ENCODE peak calls at places on chromosomes 2 and 18, in ten cellular contexts. O, A, F, I, U, Z, W, C, S and L are unnamed samples. For H3K4me1 and H3K9me3, the result is how much of the 10 kb centered on the place peaks cover.

GRCh38 chr18:12657849-12658829 is at the start of gene SPIRE1:
- DNase-seq in I (peak), S (peak), Z (peak), O (no peak), C (peak), W (peak), A (peak), U (peak), F (peak), L (peak)

GRCh38 chr2:203811491-203812221 is 55.9 kb upstream of the CTLA4 start:
- DNase-seq in F (peak), S (peak), I (peak), O (peak), A (peak), C (peak), W (peak), Z (peak), U (no peak), L (peak)

GRCh38 chr2:215946581-215946980 is 66.8 kb downstream of the MREG start:
- DNase-seq in C (no peak), O (no peak), A (no peak), U (no peak), Z (no peak), W (no peak), S (no peak), I (no peak), F (no peak), L (no peak)

GRCh38 chr2:135744761-135745314 is 3.2 kb downstream of the UBXN4 start:
- DNase-seq in A (peak), C (peak), Z (peak), U (peak), O (no peak), I (peak), F (peak), W (peak), S (peak), L (no peak)

GRCh38 chr2:230798769-230799399 is 65.9 kb upstream of the ITM2C start:
- DNase-seq in C (no peak), Z (peak), W (peak), I (peak), S (no peak), A (no peak), O (no peak), U (peak), F (peak), L (no peak)

GRCh38 chr2:111534816-111535803 is 348.9 kb downstream of the ANAPC1 start:
- DNase-seq in O (no peak), F (peak), U (no peak), C (no peak), S (no peak), I (peak), W (no peak), A (peak), Z (peak), L (no peak)

GRCh38 chr2:199471443-199472057 is 13.8 kb upstream of the SATB2 start:
- DNase-seq in W (no peak), U (peak), S (peak), O (no peak), Z (peak), C (peak), F (peak), A (peak), I (peak), L (peak)

GRCh38 chr2:42855221-42855970 is 63.0 kb upstream of the HAAO start:
- DNase-seq in Z (no peak), I (no peak), O (no peak), W (no peak), S (no peak), F (no peak), A (no peak), C (peak), U (no peak), L (no peak)

GRCh38 chr18:67862069-67862468 is 345.5 kb upstream of the DSEL start:
- DNase-seq in S (no peak), U (no peak), Z (no peak), O (no peak), W (no peak), A (no peak), I (peak), C (no peak), F (peak), L (no peak)

GRCh38 chr2:38470115-38470514 is 93.0 kb upstream of the ATL2 start:
- DNase-seq in W (no peak), A (no peak), U (no peak), Z (no peak), I (no peak), C (no peak), S (no peak), F (no peak), O (no peak), L (no peak)

GRCh38 chr2:148103946-148104345 is 83.1 kb downstream of the MBD5 start:
- DNase-seq in U (peak), O (no peak), F (no peak), I (no peak), Z (no peak), W (no peak), A (no peak), S (no peak), C (no peak), L (no peak)

GRCh38 chr2:85178154-85178553 is 45.0 kb downstream of the TCF7L1 start:
- DNase-seq in F (no peak), I (peak), C (no peak), W (no peak), A (no peak), Z (no peak), U (no peak), S (no peak), O (no peak), L (no peak)

GRCh38 chr2:6952116-6952515 is 34.9 kb downstream of the RNF144A start:
- DNase-seq in O (no peak), F (no peak), A (no peak), I (no peak), S (no peak), U (no peak), W (no peak), Z (no peak), C (no peak), L (no peak)

GRCh38 chr2:128315829-128316776 is 2.6 kb downstream of the HS6ST1 start:
- DNase-seq in I (peak), C (peak), S (no peak), A (peak), F (peak), O (no peak), U (peak), W (no peak), Z (no peak), L (peak)

GRCh38 chr2:65416945-65417344 is 15.5 kb downstream of the SPRED2 start:
- DNase-seq in C (no peak), O (no peak), F (no peak), W (no peak), A (no peak), S (peak), I (no peak), U (no peak), Z (no peak), L (no peak)

GRCh38 chr18:79547413-79548076 is 132.1 kb upstream of the CTDP1 start:
- DNase-seq in W (no peak), I (no peak), U (no peak), C (no peak), Z (no peak), O (no peak), F (no peak), S (no peak), A (peak), L (peak)

GRCh38 chr18:56861244-56861643 is 210.1 kb downstream of the WDR7 start:
- DNase-seq in O (no peak), S (peak), U (no peak), F (peak), W (no peak), I (no peak), A (no peak), C (no peak), Z (no peak), L (no peak)

GRCh38 chr18:8912348-8913057 is 190.0 kb upstream of the NDUFV2 start:
- DNase-seq in W (no peak), A (peak), U (no peak), S (no peak), Z (no peak), F (no peak), C (peak), I (no peak), O (no peak), L (no peak)

GRCh38 chr18:74819433-74820059 is 221.9 kb downstream of the ZNF407 start:
- DNase-seq in I (no peak), S (no peak), O (no peak), C (no peak), W (no peak), Z (no peak), F (no peak), A (no peak), U (peak), L (no peak)

GRCh38 chr2:101357386-101357785 is 29.9 kb downstream of the CREG2 start:
- DNase-seq in Z (no peak), I (peak), C (no peak), O (no peak), F (no peak), S (no peak), W (no peak), A (no peak), U (no peak), L (no peak)
- H3K4me1 ChIP-seq in Z (under half), I (under half), C (under half), O (under half), F (under half), S (under half), W (under half), A (under half), U (under half), L (under half)

GRCh38 chr2:175743020-175743419 is 259.0 kb downstream of the LNPK start:
- DNase-seq in F (peak), Z (no peak), A (no peak), S (no peak), W (no peak), U (no peak), O (no peak), C (no peak), I (no peak), L (no peak)
- H3K9me3 ChIP-seq in F (under half), Z (under half), A (under half), S (under half), W (under half), U (under half), O (under half), C (under half), I (under half), L (under half)

GRCh38 chr2:44777542-44777941 is 164.0 kb upstream of the SIX3 start:
- DNase-seq in W (no peak), O (no peak), U (no peak), S (no peak), Z (no peak), F (no peak), A (no peak), I (no peak), C (no peak), L (no peak)

GRCh38 chr2:44776924-44777480 is 164.5 kb upstream of the SIX3 start:
- DNase-seq in Z (no peak), A (no peak), C (no peak), W (no peak), F (no peak), O (no peak), I (no peak), U (no peak), S (no peak), L (no peak)

GRCh38 chr2:44779793-44780192 is 161.7 kb upstream of the SIX3 start:
- DNase-seq in Z (no peak), I (no peak), F (no peak), S (no peak), A (no peak), U (no peak), O (no peak), C (no peak), W (no peak), L (no peak)

GRCh38 chr2:44778671-44779476 is 162.6 kb upstream of the SIX3 start:
- DNase-seq in U (no peak), Z (peak), I (no peak), O (no peak), S (no peak), W (no peak), F (no peak), C (peak), A (no peak), L (no peak)

DNA sequence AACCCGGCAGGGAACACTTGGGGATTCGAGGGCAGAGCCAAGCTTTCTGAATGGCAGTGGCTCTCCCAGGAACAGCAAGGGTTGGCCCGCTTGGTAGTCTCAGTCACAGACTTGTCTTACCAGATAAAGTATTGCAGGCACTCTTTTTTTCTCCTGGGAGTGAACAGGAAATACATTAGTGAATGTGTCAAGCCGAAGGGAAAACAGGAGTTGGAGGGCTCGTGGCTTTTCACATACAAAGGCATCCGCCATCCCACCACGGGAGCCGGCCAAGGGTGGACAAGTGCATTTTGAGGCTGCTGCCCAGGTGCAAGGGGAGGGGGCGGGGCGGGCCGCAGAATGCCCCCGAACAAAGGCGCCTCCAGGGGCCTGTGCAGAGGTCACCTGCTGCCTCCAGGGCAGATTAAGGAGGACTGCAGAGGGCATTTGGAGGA is 163.3 kb upstream of the SIX3 start:
- DNase-seq in I (no peak), Z (no peak), A (no peak), S (no peak), C (peak), W (no peak), O (no peak), F (peak), U (no peak), L (no peak)
- H3K4me1 ChIP-seq in I (under half), Z (under half), A (under half), S (under half), C (under half), W (under half), O (under half), F (under half), U (under half), L (under half)

GRCh38 chr2:153589586-153589985 is 111.0 kb upstream of the RPRM start:
- DNase-seq in W (no peak), A (no peak), Z (no peak), F (no peak), C (no peak), U (no peak), I (no peak), O (no peak), S (no peak), L (no peak)

GRCh38 chr2:153584244-153584643 is 105.7 kb upstream of the RPRM start:
- DNase-seq in W (no peak), S (no peak), C (no peak), A (no peak), I (no peak), Z (no peak), U (no peak), O (no peak), F (no peak), L (no peak)

GRCh38 chr2:153588408-153588807 is 109.8 kb upstream of the RPRM start:
- DNase-seq in S (no peak), U (no peak), F (no peak), A (no peak), O (no peak), I (no peak), Z (no peak), C (no peak), W (no peak), L (no peak)
- H3K9me3 ChIP-seq in S (under half), U (under half), F (under half), A (under half), O (under half), I (under half), Z (under half), C (half or more), W (under half), L (under half)

DNA sequence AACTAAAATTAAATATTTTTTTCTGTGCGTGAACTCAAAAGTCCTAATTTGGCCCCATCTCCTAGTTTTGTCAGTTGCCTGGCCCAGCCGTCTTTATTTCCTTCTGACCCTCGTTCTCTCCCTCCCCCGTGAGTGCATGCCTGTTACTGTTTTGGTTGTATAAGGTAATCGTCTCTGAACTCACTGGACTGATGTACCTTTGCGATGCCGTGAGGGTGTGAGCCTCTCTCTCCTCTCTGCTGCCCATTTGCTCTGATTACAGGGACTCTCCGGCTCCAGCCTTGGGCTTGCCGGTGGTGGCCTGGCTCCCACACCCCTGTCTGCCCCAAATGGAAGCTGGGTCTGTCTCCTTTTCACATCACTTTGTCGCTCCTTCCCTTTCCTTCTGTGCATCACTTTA is 66.5 kb upstream of the RBM44 start:
- DNase-seq in I (no peak), U (no peak), F (no peak), O (no peak), Z (no peak), A (no peak), W (no peak), S (no peak), C (no peak), L (no peak)
- H3K4me1 ChIP-seq in I (under half), U (under half), F (under half), O (half or more), Z (under half), A (half or more), W (under half), S (under half), C (half or more), L (under half)

GRCh38 chr2:241910604-241911520 is 41.3 kb downstream of the RTP5 start:
- DNase-seq in F (no peak), C (peak), I (no peak), S (no peak), U (no peak), W (no peak), Z (no peak), A (peak), O (no peak), L (no peak)
- H3K9me3 ChIP-seq in F (under half), C (under half), I (under half), S (under half), U (under half), W (under half), Z (under half), A (under half), O (under half), L (under half)

GRCh38 chr2:71607490-71607889 is 154.1 kb downstream of the DYSF start:
- DNase-seq in S (peak), I (no peak), F (no peak), U (peak), W (no peak), O (no peak), Z (no peak), A (peak), C (peak), L (peak)
- H3K4me1 ChIP-seq in S (under half), I (under half), F (under half), U (under half), W (under half), O (under half), Z (under half), A (under half), C (under half), L (under half)